ENCODE peak calls at places on chromosomes 1 and 21, in nine cellular contexts. E is prostate gland, Z is A549, O is sigmoid colon, D is Peyer's patch, N is HCT116, V is right lobe of liver, Y is heart left ventricle, P is ovary. A is an unnamed sample.
A peak's percentile ranks its signal among the peaks of the same experiment; 100 is the strongest.

GRCh38 chr1:192601145-192602048 is 25.8 kb downstream of the RGS1 start:
- DNase-seq in E (no peak), Z (no peak), O (no peak), D (no peak), N (no peak), V (no peak), Y (no peak), P (no peak), A (no peak)

GRCh38 chr1:119544165-119544762 is 37.3 kb downstream of the HSD3B1 start:
- DNase-seq in E (no peak), Z (peak; percentile 15), O (no peak), D (peak; percentile 65), N (peak; percentile 35), V (no peak), Y (no peak), P (no peak), A (peak; percentile 13)

GRCh38 chr1:198462365-198463025 is 78.0 kb downstream of the ATP6V1G3 start:
- DNase-seq in E (no peak), Z (no peak), O (no peak), D (no peak), N (no peak), V (no peak), Y (no peak), P (no peak), A (no peak)

GRCh38 chr1:64691631-64692030 is 53.2 kb upstream of the RAVER2 start:
- DNase-seq in E (no peak), Z (no peak), O (no peak), D (no peak), N (no peak), V (no peak), Y (no peak), P (no peak), A (no peak)

GRCh38 chr1:229397762-229398161 is 36.1 kb downstream of the ACTA1 start:
- DNase-seq in E (no peak), Z (no peak), O (no peak), D (no peak), N (no peak), V (no peak), Y (no peak), P (no peak), A (no peak)

GRCh38 chr1:99777752-99778151 is 11.3 kb upstream of the FRRS1 start:
- DNase-seq in E (no peak), Z (no peak), O (no peak), D (no peak), N (no peak), V (no peak), Y (no peak), P (no peak), A (no peak)

GRCh38 chr1:197173571-197174482 is 27.4 kb upstream of the ASPM start:
- DNase-seq in E (no peak), Z (peak; percentile 68), O (no peak), D (peak; percentile 47), N (no peak), V (peak; percentile 63), Y (no peak), P (no peak), A (no peak)

GRCh38 chr1:147751346-147751745 is 9.1 kb downstream of the GJA5 start:
- DNase-seq in E (no peak), Z (no peak), O (no peak), D (no peak), N (no peak), V (no peak), Y (no peak), P (no peak), A (no peak)

DNA sequence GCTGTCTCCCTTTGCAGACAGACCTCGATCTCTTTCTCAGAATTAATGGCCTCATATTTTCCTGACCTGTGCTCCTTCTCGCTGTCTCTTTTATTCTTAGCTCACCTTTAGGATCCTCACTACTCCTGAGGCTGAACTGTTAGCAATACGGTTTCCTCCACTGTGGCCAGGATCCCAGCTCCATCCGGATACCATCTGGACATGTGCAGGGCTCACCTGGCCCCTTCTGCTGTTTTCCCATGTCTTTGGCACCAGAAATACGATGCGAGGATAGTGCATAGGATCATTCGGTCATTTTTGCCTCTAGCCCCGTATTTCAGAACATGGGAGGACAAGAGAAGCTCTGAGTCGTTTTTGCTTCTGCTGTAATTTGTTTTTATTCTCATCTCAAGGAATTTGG is 108.5 kb upstream of the KIF26B start:
- DNase-seq in E (no peak), Z (no peak), O (no peak), D (no peak), N (no peak), V (no peak), Y (no peak), P (no peak), A (no peak)
- TF ChIP-seq POLR2A in E (no peak), Z (no peak), O (no peak), D (no peak), N (no peak), V (no peak), Y (no peak), P (no peak), A (no peak)

GRCh38 chr1:3219725-3220467 is 150.9 kb downstream of the PRDM16 start:
- DNase-seq in E (no peak), Z (no peak), O (no peak), D (no peak), N (no peak), V (no peak), Y (no peak), P (no peak), A (no peak)

GRCh38 chr1:3219005-3219724 is 150.2 kb downstream of the PRDM16 start:
- DNase-seq in E (peak; percentile 65), Z (peak; percentile 2), O (peak; percentile 78), D (peak; percentile 50), N (no peak), V (peak; percentile 63), Y (peak; percentile 89), P (peak; percentile 60), A (peak; percentile 36)

GRCh38 chr1:3217096-3217724 is 148.2 kb downstream of the PRDM16 start:
- DNase-seq in E (no peak), Z (no peak), O (no peak), D (no peak), N (no peak), V (no peak), Y (no peak), P (no peak), A (no peak)

GRCh38 chr1:3215198-3216045 is 146.4 kb downstream of the PRDM16 start:
- DNase-seq in E (no peak), Z (no peak), O (no peak), D (no peak), N (no peak), V (no peak), Y (no peak), P (no peak), A (no peak)

DNA sequence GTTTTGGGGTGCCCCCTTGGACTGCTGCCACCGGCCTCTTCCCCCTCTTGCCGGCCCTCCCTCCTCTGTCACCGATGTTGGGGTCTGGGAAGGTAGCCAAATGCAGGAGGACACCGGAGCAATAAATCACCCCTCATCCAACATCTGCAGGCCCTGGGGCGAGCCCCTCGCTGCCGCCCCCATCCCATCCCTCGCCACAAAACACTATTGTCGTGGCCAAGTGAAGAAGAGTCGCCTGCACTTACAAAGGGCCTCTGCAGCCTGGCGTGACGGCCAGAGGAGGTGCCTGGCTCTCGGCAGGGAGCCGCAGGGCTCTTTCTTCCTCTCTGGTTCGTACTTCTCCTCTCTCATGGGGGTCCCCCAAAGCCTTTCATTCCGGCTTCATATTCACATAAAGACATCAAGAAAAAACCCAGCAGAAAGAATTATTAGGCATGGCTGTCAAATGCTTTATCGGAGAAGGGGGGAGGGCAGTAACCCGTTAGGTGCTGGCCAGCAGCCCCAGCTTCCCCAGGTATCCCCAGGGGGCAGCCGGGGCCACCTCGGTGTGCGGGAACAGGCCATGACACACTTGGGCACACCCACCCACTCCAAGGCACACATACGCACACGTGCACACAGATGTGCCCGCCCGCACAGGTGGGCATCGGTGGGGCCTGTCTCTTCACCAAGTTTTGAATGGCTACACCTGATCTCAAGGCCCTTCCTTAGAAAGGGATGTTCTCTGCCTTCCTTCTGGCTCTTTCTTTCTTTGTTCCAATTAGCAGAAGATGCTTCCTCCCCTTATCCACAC is 149.1 kb downstream of the PRDM16 start:
- DNase-seq in E (no peak), Z (no peak), O (no peak), D (no peak), N (no peak), V (no peak), Y (no peak), P (no peak), A (no peak)
- H3K4me1 ChIP-seq in E (no peaks in the 10 kb centered on the region), Z (no peaks in the 10 kb centered on the region), O (peaks cover 28% of the 10 kb centered on the region), D (peaks cover 73% of the 10 kb centered on the region), N (no peaks in the 10 kb centered on the region), V (peaks cover 12% of the 10 kb centered on the region), Y (peaks cover 33% of the 10 kb centered on the region), P (peaks cover 18% of the 10 kb centered on the region), A (peaks cover 38% of the 10 kb centered on the region)

DNA sequence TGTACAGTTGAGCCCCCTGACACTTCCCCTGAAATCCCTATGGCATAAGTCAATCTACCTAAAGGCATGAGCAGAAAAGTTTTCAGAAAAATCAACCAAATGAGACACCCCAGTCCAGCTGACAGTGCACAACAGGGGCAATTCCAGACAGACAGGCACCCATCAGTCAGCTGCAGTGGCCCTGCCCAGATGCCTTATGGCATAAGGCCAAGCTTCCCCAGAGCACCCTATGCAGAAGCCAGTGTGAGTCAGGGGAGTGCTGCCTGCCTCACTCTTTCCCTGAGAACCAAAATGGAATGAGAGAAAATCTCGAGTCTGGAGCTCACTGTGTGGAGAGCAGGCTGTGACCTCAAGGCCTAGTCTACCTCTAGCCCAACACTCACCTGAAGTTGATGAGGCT is 38.1 kb downstream of the MRAP start:
- DNase-seq in E (no peak), Z (no peak), O (no peak), D (no peak), N (no peak), V (peak; percentile 29), Y (no peak), P (no peak), A (no peak)
- H3K27ac ChIP-seq in E (no peak overlapping the region), Z (no peak overlapping the region), O (no peak overlapping the region), D (no peak overlapping the region), N (no peak overlapping the region), V (no peak overlapping the region), Y (no peak overlapping the region), P (no peak overlapping the region), A (no peak overlapping the region)

GRCh38 chr21:42835211-42835610 is 44.1 kb downstream of the WDR4 start:
- DNase-seq in E (no peak), Z (no peak), O (no peak), D (peak; percentile 1), N (no peak), V (peak; percentile 3), Y (no peak), P (no peak), A (no peak)

GRCh38 chr21:42833859-42834729 is 45.2 kb downstream of the WDR4 start:
- DNase-seq in E (no peak), Z (no peak), O (peak; percentile 37), D (peak; percentile 40), N (no peak), V (peak; percentile 38), Y (no peak), P (no peak), A (no peak)

GRCh38 chr21:42833439-42833815 is 45.9 kb downstream of the WDR4 start:
- DNase-seq in E (no peak), Z (peak; percentile 61), O (no peak), D (peak; percentile 73), N (peak; percentile 10), V (peak; percentile 46), Y (no peak), P (no peak), A (peak; percentile 64)

GRCh38 chr21:42835611-42836401 is 43.5 kb downstream of the WDR4 start:
- DNase-seq in E (no peak), Z (no peak), O (no peak), D (peak; percentile 23), N (no peak), V (peak; percentile 12), Y (no peak), P (no peak), A (no peak)

DNA sequence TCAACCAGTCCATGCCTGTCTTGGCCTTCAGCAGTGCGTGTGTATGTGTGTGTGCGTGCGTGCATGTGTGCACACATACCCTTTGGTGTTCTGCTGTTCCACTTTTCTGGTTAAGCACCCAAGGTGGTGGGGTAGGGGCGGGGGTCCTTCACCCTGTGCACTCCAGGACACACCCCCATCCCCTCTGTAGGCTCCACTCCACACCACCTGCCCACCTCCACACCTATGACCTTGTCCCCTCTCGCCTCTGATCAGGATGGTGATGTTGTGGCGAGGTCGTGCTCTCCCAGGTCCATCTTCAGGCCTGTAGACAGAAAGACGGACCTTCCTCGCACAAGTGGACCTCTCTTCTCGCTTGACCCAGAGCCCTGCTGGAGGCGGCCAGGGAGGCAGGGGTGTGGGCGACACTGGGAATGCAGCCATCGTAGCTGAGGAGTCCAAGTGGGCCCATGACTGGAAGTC is 44.6 kb downstream of the WDR4 start:
- DNase-seq in E (no peak), Z (no peak), O (peak; percentile 43), D (peak; percentile 35), N (no peak), V (peak; percentile 42), Y (no peak), P (no peak), A (no peak)
- TF ChIP-seq POLR2A in E (no peak), Z (no peak), O (no peak), D (no peak), N (no peak), V (no peak), Y (no peak), P (no peak), A (no peak)